ENCODE peak calls at places on chromosomes 6 and 20, in four cellular contexts. W, J, Q and S are unnamed samples.

GRCh38 chr20:59673998-59674445 is 69.7 kb downstream of the PHACTR3 start:
- DNase-seq in W (no peak), J (no peak), Q (no peak), S (no peak)

GRCh38 chr6:64890609-64891008 is 816.4 kb downstream of the EYS start:
- DNase-seq in W (no peak), J (no peak), Q (no peak), S (no peak)

GRCh38 chr20:56323656-56324055 is 35.1 kb upstream of the FAM210B start:
- DNase-seq in W (no peak), J (no peak), Q (no peak), S (no peak)

GRCh38 chr6:150006961-150007464 is 18.3 kb downstream of the RAET1L start:
- DNase-seq in W (no peak), J (peak), Q (no peak), S (peak)

GRCh38 chr6:99334526-99335127 is 14.8 kb downstream of the FAXC start:
- DNase-seq in W (peak), J (peak), Q (peak), S (no peak)

GRCh38 chr6:111763381-111763780 is 109.9 kb downstream of the FYN start:
- DNase-seq in W (no peak), J (no peak), Q (no peak), S (no peak)

GRCh38 chr6:124958759-124959354 is 3.4 kb upstream of the RNF217 start:
- DNase-seq in W (no peak), J (peak), Q (no peak), S (no peak)

GRCh38 chr6:1678201-1678600 is 68.5 kb downstream of the FOXC1 start:
- DNase-seq in W (no peak), J (no peak), Q (no peak), S (no peak)

DNA sequence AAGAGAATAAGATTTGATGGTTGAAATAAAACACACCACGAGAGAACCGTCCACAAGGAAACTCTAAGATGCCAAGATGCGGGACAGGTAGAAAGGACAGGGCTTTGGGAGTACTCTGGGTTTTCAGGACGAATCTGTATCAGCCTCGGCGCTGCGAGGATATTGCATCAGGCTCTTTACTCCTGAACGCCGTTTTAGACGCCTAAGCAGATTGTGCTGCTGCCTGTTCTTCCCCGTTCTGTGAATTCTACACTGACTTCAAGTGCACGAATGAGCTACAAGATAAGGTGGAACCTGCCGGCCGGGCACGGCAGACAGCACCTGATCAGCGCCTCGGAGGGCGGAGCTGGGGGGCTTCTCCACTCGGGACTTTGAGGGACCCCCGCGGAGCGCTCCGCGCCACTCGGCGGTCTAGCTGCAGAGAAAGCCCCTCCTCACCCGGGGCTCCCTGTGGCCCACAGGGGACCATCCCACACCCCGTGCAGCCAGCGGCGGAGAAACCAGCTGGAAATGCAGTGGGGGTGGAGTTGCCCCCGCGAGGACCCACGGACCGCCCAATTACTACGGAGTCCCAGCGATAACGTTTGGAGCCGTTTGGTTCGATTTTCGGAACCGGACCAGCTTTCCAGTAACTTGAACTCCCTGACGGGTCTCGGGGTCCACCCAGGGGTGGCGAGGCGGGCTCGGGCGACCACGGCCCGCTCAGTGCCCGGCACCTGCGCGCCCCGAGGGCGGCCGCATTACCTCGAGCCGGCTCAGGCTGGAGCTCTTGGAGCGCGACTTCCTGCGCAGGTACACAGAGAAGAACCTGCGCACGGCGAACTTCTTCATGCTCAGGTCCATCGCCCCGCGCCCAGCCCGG is 643 bp downstream of the RPS6KA2 start:
- DNase-seq in W (no peak), J (no peak), Q (no peak), S (no peak)
- TF ChIP-seq FOSL1 in W (no peak), J (no peak), Q (no peak), S (no peak)

DNA sequence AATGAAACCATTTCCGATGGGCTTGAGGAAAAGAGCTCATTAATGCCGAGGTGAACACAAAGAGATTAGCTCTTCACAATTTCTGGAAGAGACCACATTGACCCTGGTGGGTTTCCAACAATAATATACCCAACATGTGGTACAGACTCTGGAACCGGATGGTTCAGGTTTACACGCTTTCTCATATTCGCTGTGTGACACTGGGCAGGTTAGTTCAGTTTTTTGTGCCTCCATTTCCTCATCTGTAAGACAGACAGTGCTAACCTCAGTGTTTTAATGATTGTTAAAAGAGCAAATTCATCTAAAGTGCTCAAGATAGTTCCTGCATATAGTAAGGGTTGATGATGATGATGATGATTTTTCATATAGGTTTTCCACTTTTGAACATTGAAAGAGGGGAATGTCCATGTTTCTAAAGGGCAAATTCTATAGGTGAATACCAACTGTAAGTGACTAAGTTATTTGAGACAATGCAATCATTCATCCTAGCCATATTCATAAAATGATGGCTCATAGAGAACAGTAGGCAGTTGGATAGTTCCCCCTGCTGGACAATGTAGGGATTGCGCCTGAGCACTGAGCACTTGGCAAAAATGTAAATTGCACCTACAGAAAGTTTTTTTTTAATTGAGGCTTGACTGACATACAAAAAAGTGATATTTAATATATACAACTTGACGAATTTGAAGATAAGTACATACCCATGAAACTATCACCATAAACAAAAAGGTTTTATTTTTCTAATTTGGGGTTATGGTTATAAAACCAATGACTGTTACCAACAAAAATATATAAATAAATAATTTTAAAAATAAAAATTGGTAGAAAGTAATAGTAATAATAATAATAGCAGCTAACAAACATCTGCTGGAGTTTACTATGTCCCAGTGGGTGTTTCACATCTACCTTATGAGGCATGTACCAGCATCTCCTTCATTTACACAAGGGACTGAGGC is 2.1 kb upstream of the PERP start:
- DNase-seq in W (peak), J (peak), Q (peak), S (peak)
- TF ChIP-seq FOSL1 in W (no peak), J (no peak), Q (no peak), S (no peak)

GRCh38 chr6:106546322-106547052 is 82.8 kb downstream of the RTN4IP1 start:
- DNase-seq in W (peak), J (no peak), Q (peak), S (no peak)
- TF ChIP-seq FOSL1 in W (peak), J (peak), Q (no peak), S (no peak)

GRCh38 chr6:41441598-41442205 is 104.5 kb upstream of the FOXP4 start:
- DNase-seq in W (no peak), J (no peak), Q (no peak), S (no peak)

GRCh38 chr6:41446132-41446531 is 100.0 kb upstream of the FOXP4 start:
- DNase-seq in W (no peak), J (no peak), Q (no peak), S (no peak)

GRCh38 chr6:41445268-41445667 is 100.9 kb upstream of the FOXP4 start:
- DNase-seq in W (no peak), J (no peak), Q (no peak), S (no peak)

GRCh38 chr6:41442800-41443501 is 103.2 kb upstream of the FOXP4 start:
- DNase-seq in W (no peak), J (peak), Q (no peak), S (peak)

GRCh38 chr6:41443616-41444525 is 102.3 kb upstream of the FOXP4 start:
- DNase-seq in W (no peak), J (no peak), Q (no peak), S (no peak)
- TF ChIP-seq FOSL1 in W (no peak), J (no peak), Q (no peak), S (no peak)

GRCh38 chr6:104788400-104788799 is 71.3 kb downstream of the HACE1 start:
- DNase-seq in W (no peak), J (no peak), Q (no peak), S (no peak)
- TF ChIP-seq FOSL1 in W (no peak), J (no peak), Q (no peak), S (no peak)

GRCh38 chr20:46350201-46350985 is 42.1 kb upstream of the CDH22 start:
- DNase-seq in W (no peak), J (peak), Q (no peak), S (no peak)

GRCh38 chr20:46352370-46352938 is 44.2 kb upstream of the CDH22 start:
- DNase-seq in W (no peak), J (no peak), Q (no peak), S (no peak)

GRCh38 chr20:46349742-46350056 is 41.4 kb upstream of the CDH22 start:
- DNase-seq in W (no peak), J (no peak), Q (no peak), S (no peak)

GRCh38 chr20:46350986-46351267 is 42.6 kb upstream of the CDH22 start:
- DNase-seq in W (no peak), J (no peak), Q (no peak), S (no peak)

GRCh38 chr20:46351357-46352058 is 43.2 kb upstream of the CDH22 start:
- DNase-seq in W (no peak), J (no peak), Q (no peak), S (no peak)
- TF ChIP-seq FOSL1 in W (no peak), J (no peak), Q (no peak), S (no peak)

DNA sequence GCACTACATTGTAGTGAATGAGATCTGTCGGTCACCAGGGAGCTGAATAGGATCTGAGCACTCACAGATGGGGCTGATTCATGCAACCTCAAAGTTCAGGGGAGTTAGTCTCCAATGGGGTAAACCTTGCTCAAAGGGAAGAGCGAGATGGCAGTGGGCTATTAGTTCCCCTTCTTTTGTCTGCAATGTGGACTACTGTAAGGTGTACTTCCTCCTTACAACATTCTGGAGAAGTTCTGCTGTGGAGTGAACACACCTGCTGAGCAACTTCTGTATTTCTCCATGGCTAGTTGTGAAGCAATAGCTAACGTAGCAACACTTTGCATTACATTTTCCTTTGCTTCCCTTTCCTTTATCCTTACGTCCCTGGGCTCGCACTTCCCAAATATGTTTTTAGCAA is 134.3 kb upstream of the B3GAT2 start:
- DNase-seq in W (no peak), J (no peak), Q (no peak), S (no peak)
- TF ChIP-seq FOSL1 in W (no peak), J (no peak), Q (no peak), S (no peak)